ENCODE peak calls at places on chromosome 18, in nine cellular contexts. A is NCI-H510A, N is retinal pigment epithelial cell, T is HCT116, H is H7, Z is bronchial epithelial cell, C is NCI-H446 treated with DMSO at 0.1 percent for 48 hours, P is HFFc6, D is posterior vena cava. X is an unnamed sample.
A peak's percentile ranks its signal among the peaks of the same experiment; 100 is the strongest.

GRCh38 chr18:26655614-26656400 is 107.5 kb upstream of the KCTD1 start:
- DNase-seq in C (no peak), Z (peak; percentile 38), N (peak; percentile 10), P (peak; percentile 5), H (peak; percentile 89), D (no peak), A (peak; percentile 54), T (no peak), X (peak; percentile 70)

GRCh38 chr18:2913398-2914005 is 66.7 kb downstream of the EMILIN2 start:
- DNase-seq in T (no peak), Z (no peak), P (no peak), H (peak; percentile 13), C (no peak), N (no peak), D (peak; percentile 78), A (no peak), X (no peak)

GRCh38 chr18:50114448-50114847 is 80.5 kb downstream of the MYO5B start:
- DNase-seq in H (no peak), Z (no peak), P (no peak), D (no peak), N (no peak), T (no peak), C (no peak), A (no peak), X (no peak)

GRCh38 chr18:63962137-63962536 is 7.7 kb upstream of the SERPINB8 start:
- DNase-seq in A (no peak), C (no peak), H (no peak), T (no peak), N (no peak), P (no peak), Z (peak; percentile 86), D (no peak), X (no peak)

GRCh38 chr18:2173464-2173863 is 397.8 kb downstream of the METTL4 start:
- DNase-seq in N (peak; percentile 89), C (no peak), P (peak; percentile 94), A (no peak), Z (peak; percentile 68), T (no peak), D (no peak), H (no peak), X (no peak)

GRCh38 chr18:58102875-58103274 is 58.8 kb downstream of the NEDD4L start:
- DNase-seq in D (no peak), T (no peak), Z (no peak), A (no peak), H (no peak), N (no peak), P (no peak), C (no peak), X (no peak)

GRCh38 chr18:63758616-63759015 is 16.6 kb upstream of the SERPINB7 start:
- DNase-seq in C (no peak), H (no peak), A (peak; percentile 8), N (no peak), T (no peak), Z (no peak), D (no peak), P (no peak), X (no peak)

GRCh38 chr18:36107477-36107876 is 21.7 kb downstream of the SLC39A6 start:
- DNase-seq in T (no peak), Z (no peak), P (no peak), D (no peak), A (no peak), C (no peak), H (no peak), N (no peak), X (no peak)

GRCh38 chr18:26322892-26323653 is 96.8 kb downstream of the TAF4B start:
- DNase-seq in D (no peak), Z (peak; percentile 39), H (no peak), N (no peak), P (peak; percentile 69), T (no peak), C (no peak), A (no peak), X (no peak)

GRCh38 chr18:68623342-68623741 is 91.6 kb downstream of the TMX3 start:
- DNase-seq in A (peak; percentile 1), T (peak; percentile 16), Z (peak; percentile 54), H (peak; percentile 73), D (no peak), P (peak; percentile 64), C (peak; percentile 27), N (peak; percentile 38), X (no peak)

GRCh38 chr18:59357928-59358327 is 1.1 kb downstream of the LMAN1 start:
- DNase-seq in T (peak; percentile 4), D (no peak), A (no peak), C (no peak), Z (peak; percentile 91), N (peak; percentile 39), H (no peak), P (peak; percentile 74), X (no peak)

GRCh38 chr18:2316686-2317308 is 254.5 kb downstream of the METTL4 start:
- DNase-seq in N (no peak), P (no peak), D (no peak), H (no peak), Z (no peak), T (no peak), A (no peak), C (no peak), X (no peak)

GRCh38 chr18:28801876-28802275 is 624.9 kb upstream of the CDH2 start:
- DNase-seq in Z (no peak), C (no peak), H (no peak), P (no peak), A (no peak), N (no peak), T (no peak), D (no peak), X (no peak)

GRCh38 chr18:33744032-33744697 is 166.1 kb downstream of the ASXL3 start:
- DNase-seq in A (peak; percentile 37), Z (no peak), T (no peak), H (no peak), C (no peak), D (no peak), P (no peak), N (no peak), X (no peak)

GRCh38 chr18:23967321-23968089 is 47.0 kb upstream of the TTC39C start:
- DNase-seq in T (no peak), Z (no peak), A (no peak), N (no peak), P (no peak), D (no peak), H (no peak), C (no peak), X (no peak)